ENCODE peak calls at places on chromosomes 11 and 22, in eight cellular contexts. Z is right lobe of liver, P is HCT116, E is stomach, L is spleen, N is A549, F is suprapubic skin, U is adrenal gland. S is an unnamed sample. For H3K4me1, the result is how much of the 10 kb centered on the place peaks cover.

GRCh38 chr11:8812438-8812837 is 98.6 kb upstream of the AKIP1 start:
- DNase-seq in Z (peak), P (no peak), E (peak), L (no peak), N (no peak), F (peak), U (peak), S (peak)

GRCh38 chr11:76243157-76243556 is 36.9 kb upstream of the WNT11 start:
- DNase-seq in Z (no peak), P (no peak), E (no peak), L (peak), N (no peak), F (no peak), U (no peak), S (no peak)

GRCh38 chr11:27431808-27432207 is 40.8 kb downstream of the LGR4 start:
- DNase-seq in Z (no peak), P (no peak), E (no peak), L (no peak), N (no peak), F (no peak), U (no peak), S (no peak)

GRCh38 chr11:15863411-15863810 is 492.9 kb downstream of the SOX6 start:
- DNase-seq in Z (no peak), P (no peak), E (no peak), L (no peak), N (no peak), F (no peak), U (no peak), S (no peak)

GRCh38 chr11:297666-298405 is 1.5 kb downstream of the IFITM5 start:
- DNase-seq in Z (peak), P (no peak), E (no peak), L (peak), N (no peak), F (peak), U (no peak), S (peak)

GRCh38 chr22:38494498-38494897 is 11.6 kb downstream of the DDX17 start:
- DNase-seq in Z (no peak), P (no peak), E (no peak), L (no peak), N (no peak), F (no peak), U (no peak), S (no peak)

GRCh38 chr22:17471901-17472566 is 91.3 kb upstream of the SLC25A18 start:
- DNase-seq in Z (no peak), P (no peak), E (no peak), L (no peak), N (no peak), F (no peak), U (no peak), S (no peak)

GRCh38 chr11:17760102-17761029 is 25.8 kb downstream of the KCNC1 start:
- DNase-seq in Z (peak), P (peak), E (peak), L (no peak), N (peak), F (no peak), U (no peak), S (no peak)

GRCh38 chr11:2122222-2122906 is 16.8 kb downstream of the IGF2 start:
- DNase-seq in Z (peak), P (no peak), E (no peak), L (peak), N (no peak), F (no peak), U (no peak), S (no peak)

GRCh38 chr11:8033791-8034585 is 46.9 kb downstream of the EIF3F start:
- DNase-seq in Z (no peak), P (no peak), E (no peak), L (peak), N (no peak), F (peak), U (no peak), S (no peak)

GRCh38 chr22:32904044-32904443 is 102.5 kb downstream of the TIMP3 start:
- DNase-seq in Z (no peak), P (peak), E (no peak), L (no peak), N (peak), F (no peak), U (peak), S (peak)

GRCh38 chr11:130418210-130418609 is 10.2 kb downstream of the ADAMTS8 start:
- DNase-seq in Z (no peak), P (no peak), E (no peak), L (no peak), N (no peak), F (no peak), U (no peak), S (no peak)

GRCh38 chr11:95684701-95685100 is 104.9 kb downstream of the FAM76B start:
- DNase-seq in Z (no peak), P (no peak), E (no peak), L (no peak), N (no peak), F (no peak), U (no peak), S (no peak)

GRCh38 chr11:12201016-12201985 is 90.9 kb downstream of the MICAL2 start:
- DNase-seq in Z (peak), P (no peak), E (no peak), L (no peak), N (no peak), F (no peak), U (peak), S (peak)

GRCh38 chr11:108253176-108253575 is 30.3 kb downstream of the ATM start:
- DNase-seq in Z (no peak), P (no peak), E (no peak), L (no peak), N (no peak), F (no peak), U (no peak), S (no peak)

GRCh38 chr22:47333625-47334024 is 571.2 kb downstream of the TBC1D22A start:
- DNase-seq in Z (peak), P (peak), E (no peak), L (no peak), N (no peak), F (no peak), U (no peak), S (no peak)

GRCh38 chr22:45185718-45186511 is 22.2 kb downstream of the NUP50 start:
- DNase-seq in Z (no peak), P (no peak), E (no peak), L (peak), N (no peak), F (peak), U (no peak), S (no peak)

GRCh38 chr11:36258730-36259360 is 30.4 kb downstream of the COMMD9 start:
- DNase-seq in Z (peak), P (peak), E (peak), L (no peak), N (peak), F (no peak), U (peak), S (peak)

GRCh38 chr11:95494167-95494566 is 263.2 kb upstream of the SESN3 start:
- DNase-seq in Z (no peak), P (no peak), E (no peak), L (no peak), N (no peak), F (no peak), U (no peak), S (no peak)

GRCh38 chr11:128039140-128040021 is 548.0 kb downstream of the ETS1 start:
- DNase-seq in Z (no peak), P (no peak), E (peak), L (peak), N (no peak), F (no peak), U (peak), S (no peak)

GRCh38 chr11:109423860-109424190 is 1.8 kb downstream of the C11orf87 start:
- DNase-seq in Z (no peak), P (no peak), E (no peak), L (no peak), N (no peak), F (no peak), U (no peak), S (no peak)

GRCh38 chr11:43818220-43818619 is 62.4 kb upstream of the ALKBH3 start:
- DNase-seq in Z (no peak), P (no peak), E (no peak), L (no peak), N (no peak), F (no peak), U (no peak), S (no peak)

GRCh38 chr11:134759855-134760254 is 347.8 kb upstream of the B3GAT1 start:
- DNase-seq in Z (no peak), P (no peak), E (no peak), L (no peak), N (no peak), F (no peak), U (no peak), S (no peak)

GRCh38 chr22:36467946-36468345 is 13.5 kb downstream of the TXN2 start:
- DNase-seq in Z (no peak), P (peak), E (no peak), L (no peak), N (peak), F (no peak), U (no peak), S (no peak)

GRCh38 chr11:57387284-57388030 is 3.0 kb downstream of the PRG2 start:
- DNase-seq in Z (peak), P (no peak), E (no peak), L (no peak), N (no peak), F (no peak), U (no peak), S (peak)

GRCh38 chr11:124586247-124586860 is 16.6 kb downstream of the OR8A1 start:
- DNase-seq in Z (peak), P (peak), E (peak), L (no peak), N (peak), F (no peak), U (peak), S (no peak)

GRCh38 chr22:28923826-28924732 is 40.7 kb downstream of the ZNRF3 start:
- DNase-seq in Z (peak), P (peak), E (peak), L (no peak), N (no peak), F (peak), U (peak), S (peak)

GRCh38 chr11:94623120-94623735 is 56.1 kb downstream of the PIWIL4 start:
- DNase-seq in Z (no peak), P (peak), E (peak), L (no peak), N (peak), F (no peak), U (peak), S (peak)

GRCh38 chr22:47303161-47303890 is 540.9 kb downstream of the TBC1D22A start:
- DNase-seq in Z (no peak), P (no peak), E (no peak), L (no peak), N (no peak), F (peak), U (no peak), S (no peak)

GRCh38 chr11:80186687-80187086 is 745.9 kb upstream of the TENM4 start:
- DNase-seq in Z (no peak), P (no peak), E (no peak), L (no peak), N (no peak), F (no peak), U (no peak), S (no peak)

GRCh38 chr11:80188228-80188627 is 747.4 kb upstream of the TENM4 start:
- DNase-seq in Z (no peak), P (no peak), E (no peak), L (no peak), N (no peak), F (no peak), U (no peak), S (no peak)

DNA sequence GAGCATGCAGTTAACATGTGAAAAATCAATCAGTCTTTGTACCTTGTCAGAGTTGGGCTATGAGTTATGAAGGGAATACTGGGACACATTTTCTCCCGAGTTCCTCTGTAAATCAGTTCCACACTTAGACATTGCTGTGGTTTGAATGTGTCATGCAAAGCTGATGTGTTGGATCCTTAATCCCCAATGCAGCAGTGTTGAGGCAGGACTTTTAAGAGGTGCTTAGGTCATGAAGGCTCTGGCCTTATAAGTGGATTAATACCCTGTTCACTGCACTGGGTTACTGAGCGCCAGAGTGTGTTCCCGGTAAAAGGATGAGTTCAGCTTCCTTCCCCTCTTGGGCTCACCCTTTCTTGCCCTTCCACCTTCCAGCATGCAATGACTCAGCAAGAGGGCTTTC is 742.1 kb upstream of the TENM4 start:
- DNase-seq in Z (no peak), P (no peak), E (no peak), L (no peak), N (no peak), F (no peak), U (no peak), S (no peak)
- H3K4me3 ChIP-seq in Z (no peak), P (no peak), E (no peak), L (no peak), N (no peak), F (no peak), U (no peak), S (no peak)

GRCh38 chr11:117985953-117986887 is at the start of gene IL10RA:
- DNase-seq in Z (peak), P (peak), E (peak), L (peak), N (peak), F (no peak), U (peak), S (peak)
- TF ChIP-seq POLR2A in Z (peak), P (no peak), E (no peak), L (peak), N (no peak), F (peak), U (peak), S (peak)

GRCh38 chr22:49777569-49778250 is 50.0 kb downstream of the BRD1 start:
- DNase-seq in Z (no peak), P (no peak), E (no peak), L (no peak), N (no peak), F (no peak), U (no peak), S (no peak)

GRCh38 chr22:49779853-49780271 is 47.8 kb downstream of the BRD1 start:
- DNase-seq in Z (no peak), P (no peak), E (no peak), L (no peak), N (no peak), F (no peak), U (no peak), S (no peak)

GRCh38 chr22:49780992-49781782 is 46.5 kb downstream of the BRD1 start:
- DNase-seq in Z (no peak), P (no peak), E (no peak), L (no peak), N (no peak), F (no peak), U (no peak), S (no peak)

GRCh38 chr22:49780281-49780991 is 47.2 kb downstream of the BRD1 start:
- DNase-seq in Z (no peak), P (no peak), E (no peak), L (no peak), N (no peak), F (no peak), U (no peak), S (no peak)

DNA sequence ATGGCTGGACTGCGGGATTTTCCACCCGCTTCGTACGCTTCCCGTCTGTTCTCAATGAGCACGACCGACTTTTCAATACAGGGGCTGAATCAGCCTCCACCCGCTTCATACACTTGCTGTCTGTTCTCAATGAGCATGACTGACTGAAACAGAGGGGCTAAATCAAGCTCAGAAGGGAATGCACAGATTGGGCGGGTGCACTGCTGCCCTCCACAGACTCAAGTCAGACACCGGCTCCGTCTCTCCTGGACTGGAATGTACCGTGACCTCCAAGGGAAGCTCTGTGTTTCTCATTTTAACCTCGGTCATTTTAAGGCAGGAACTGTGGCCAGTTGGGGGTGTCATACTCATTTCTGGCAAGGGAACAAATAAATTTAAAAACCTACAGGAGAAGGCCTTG is 48.4 kb downstream of the BRD1 start:
- DNase-seq in Z (peak), P (no peak), E (no peak), L (no peak), N (no peak), F (no peak), U (no peak), S (no peak)
- H3K4me1 ChIP-seq in Z (under half), P (under half), E (under half), L (under half), N (under half), F (under half), U (under half), S (under half)

DNA sequence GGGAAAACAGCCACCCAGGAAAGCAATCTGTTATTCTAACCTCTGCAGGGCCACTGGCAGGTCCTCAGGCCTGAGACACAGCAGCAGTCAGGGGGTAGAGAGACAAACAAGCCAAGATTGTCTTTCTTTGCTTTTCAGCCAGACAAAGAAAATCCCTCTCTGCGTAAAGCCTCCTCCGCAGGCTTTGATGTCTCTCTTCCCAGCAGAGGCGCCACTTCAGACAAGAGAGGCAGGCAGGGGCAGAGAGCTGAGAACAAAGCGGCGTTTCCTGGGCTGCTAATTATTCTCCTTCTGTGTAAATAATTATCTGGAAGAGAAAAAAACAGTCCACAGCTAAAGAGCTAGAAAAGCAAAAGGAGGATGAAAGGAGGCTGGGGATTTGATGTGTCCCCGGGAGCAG is 102.7 kb upstream of the SEZ6L start:
- DNase-seq in Z (no peak), P (no peak), E (no peak), L (no peak), N (no peak), F (no peak), U (no peak), S (no peak)
- H3K4me3 ChIP-seq in Z (no peak), P (no peak), E (no peak), L (no peak), N (no peak), F (no peak), U (no peak), S (no peak)

GRCh38 chr11:65897020-65897471 is 3.1 kb downstream of the FOSL1 start:
- DNase-seq in Z (no peak), P (no peak), E (no peak), L (no peak), N (no peak), F (no peak), U (no peak), S (no peak)
- TF ChIP-seq POLR2A in Z (no peak), P (no peak), E (no peak), L (no peak), N (no peak), F (no peak), U (no peak), S (no peak)

GRCh38 chr11:67279589-67280340 is 9.3 kb upstream of the ANKRD13D start:
- DNase-seq in Z (peak), P (no peak), E (no peak), L (peak), N (no peak), F (no peak), U (no peak), S (no peak)
- H3K4me1 ChIP-seq in Z (under half), P (under half), E (under half), L (half or more), N (under half), F (under half), U (under half), S (under half)

DNA sequence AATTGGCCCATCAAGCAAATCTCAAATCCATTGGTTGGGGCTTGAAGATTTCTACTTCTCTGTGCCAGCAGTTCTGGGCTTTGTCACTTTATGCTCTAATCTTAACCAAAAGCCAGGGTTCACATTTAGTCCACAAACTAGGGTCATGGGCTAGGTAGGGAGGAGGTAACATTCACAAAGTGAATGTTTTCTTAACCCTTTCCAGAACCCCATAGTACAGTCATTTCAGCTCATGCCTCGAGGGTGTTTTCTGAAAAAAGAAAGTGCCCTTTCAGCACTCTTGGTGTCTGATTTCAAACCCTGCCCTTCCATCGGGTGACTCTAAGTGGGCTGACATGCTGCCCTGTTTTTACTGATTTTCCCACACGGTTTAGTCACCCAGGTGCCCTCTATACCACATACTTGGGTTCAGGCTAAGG is 2.6 kb downstream of the POU2AF1 start:
- DNase-seq in Z (no peak), P (no peak), E (no peak), L (no peak), N (no peak), F (no peak), U (no peak), S (no peak)
- H3K4me3 ChIP-seq in Z (no peak), P (no peak), E (no peak), L (peak), N (no peak), F (no peak), U (no peak), S (no peak)

S was measured in uterus.